ENCODE peak calls at places on chromosomes 3 and 15, in nine cellular contexts. S, J, I, R, D, L, E, C and N are unnamed samples.

GRCh38 chr15:68962464-68962863 is 32.1 kb downstream of the SPESP1 start:
- DNase-seq in J (no peak), S (no peak), L (no peak), R (no peak), C (no peak), E (no peak), I (no peak), D (no peak), N (no peak)

GRCh38 chr3:28617821-28618220 is 269.2 kb upstream of the AZI2 start:
- DNase-seq in C (no peak), L (no peak), S (no peak), J (no peak), I (no peak), E (no peak), R (no peak), D (no peak), N (no peak)

GRCh38 chr3:5840091-5840490 is 652.6 kb downstream of the EDEM1 start:
- DNase-seq in D (peak; percentile 83), R (no peak), C (no peak), E (peak; percentile 22), L (no peak), J (no peak), S (no peak), I (no peak), N (no peak)

GRCh38 chr3:171284308-171285075 is 175.7 kb downstream of the TNIK start:
- DNase-seq in D (peak; percentile 96), E (peak; percentile 98), S (peak; percentile 76), I (no peak), C (peak; percentile 98), R (peak; percentile 97), L (peak; percentile 98), J (peak; percentile 18), N (peak; percentile 68)

GRCh38 chr15:42151736-42152135 is 4.7 kb downstream of the PLA2G4F start:
- DNase-seq in L (no peak), J (no peak), R (peak; percentile 9), E (no peak), I (no peak), S (no peak), D (no peak), C (no peak), N (no peak)

GRCh38 chr15:39323706-39324105 is 257.2 kb upstream of the THBS1 start:
- DNase-seq in J (no peak), R (no peak), D (no peak), L (no peak), I (no peak), C (no peak), S (no peak), E (no peak), N (no peak)

GRCh38 chr3:118968111-118968510 is 66.5 kb downstream of the IGSF11 start:
- DNase-seq in L (no peak), I (no peak), S (no peak), R (no peak), D (no peak), J (no peak), E (no peak), C (no peak), N (no peak)

GRCh38 chr3:126852536-126852935 is 130.4 kb upstream of the PLXNA1 start:
- DNase-seq in R (no peak), D (no peak), S (no peak), C (no peak), I (no peak), E (no peak), L (no peak), J (no peak), N (no peak)

GRCh38 chr3:64405211-64405818 is 180.0 kb upstream of the PRICKLE2 start:
- DNase-seq in D (no peak), C (peak; percentile 7), E (no peak), R (peak; percentile 69), I (no peak), J (no peak), L (peak; percentile 67), S (no peak), N (no peak)

GRCh38 chr15:77507151-77507847 is 86.6 kb downstream of the HMG20A start:
- DNase-seq in D (no peak), S (no peak), I (peak; percentile 66), C (peak; percentile 60), E (no peak), J (no peak), L (no peak), R (no peak), N (no peak)
- H3K4me3 ChIP-seq in D (no peak overlapping the region), S (no peak overlapping the region), I (no peak overlapping the region), C (no peak overlapping the region), E (no peak overlapping the region), J (no peak overlapping the region), L (no peak overlapping the region), R (no peak overlapping the region), N (no peak overlapping the region)

GRCh38 chr15:58296276-58296675 is 135.5 kb upstream of the LIPC start:
- DNase-seq in D (no peak), I (no peak), L (no peak), J (no peak), E (no peak), R (no peak), C (no peak), S (no peak), N (no peak)

GRCh38 chr15:58293622-58294550 is 137.9 kb upstream of the LIPC start:
- DNase-seq in S (no peak), R (no peak), C (no peak), J (no peak), I (no peak), L (no peak), E (no peak), D (no peak), N (no peak)

GRCh38 chr15:58295637-58296036 is 136.2 kb upstream of the LIPC start:
- DNase-seq in S (no peak), J (no peak), D (no peak), L (no peak), I (no peak), R (no peak), E (no peak), C (no peak), N (no peak)

GRCh38 chr15:58291848-58292247 is 139.9 kb upstream of the LIPC start:
- DNase-seq in E (no peak), L (no peak), R (no peak), C (no peak), S (no peak), J (no peak), I (no peak), D (no peak), N (no peak)

GRCh38 chr15:58292761-58293175 is 139.0 kb upstream of the LIPC start:
- DNase-seq in L (peak; percentile 28), R (peak; percentile 10), J (no peak), E (peak; percentile 26), I (no peak), S (peak; percentile 13), D (peak; percentile 35), C (no peak), N (no peak)
- TF ChIP-seq CTCF in L (no peak), R (no peak), J (no peak), E (no peak), I (no peak), S (no peak), D (no peak), C (no peak), N (no peak)

DNA sequence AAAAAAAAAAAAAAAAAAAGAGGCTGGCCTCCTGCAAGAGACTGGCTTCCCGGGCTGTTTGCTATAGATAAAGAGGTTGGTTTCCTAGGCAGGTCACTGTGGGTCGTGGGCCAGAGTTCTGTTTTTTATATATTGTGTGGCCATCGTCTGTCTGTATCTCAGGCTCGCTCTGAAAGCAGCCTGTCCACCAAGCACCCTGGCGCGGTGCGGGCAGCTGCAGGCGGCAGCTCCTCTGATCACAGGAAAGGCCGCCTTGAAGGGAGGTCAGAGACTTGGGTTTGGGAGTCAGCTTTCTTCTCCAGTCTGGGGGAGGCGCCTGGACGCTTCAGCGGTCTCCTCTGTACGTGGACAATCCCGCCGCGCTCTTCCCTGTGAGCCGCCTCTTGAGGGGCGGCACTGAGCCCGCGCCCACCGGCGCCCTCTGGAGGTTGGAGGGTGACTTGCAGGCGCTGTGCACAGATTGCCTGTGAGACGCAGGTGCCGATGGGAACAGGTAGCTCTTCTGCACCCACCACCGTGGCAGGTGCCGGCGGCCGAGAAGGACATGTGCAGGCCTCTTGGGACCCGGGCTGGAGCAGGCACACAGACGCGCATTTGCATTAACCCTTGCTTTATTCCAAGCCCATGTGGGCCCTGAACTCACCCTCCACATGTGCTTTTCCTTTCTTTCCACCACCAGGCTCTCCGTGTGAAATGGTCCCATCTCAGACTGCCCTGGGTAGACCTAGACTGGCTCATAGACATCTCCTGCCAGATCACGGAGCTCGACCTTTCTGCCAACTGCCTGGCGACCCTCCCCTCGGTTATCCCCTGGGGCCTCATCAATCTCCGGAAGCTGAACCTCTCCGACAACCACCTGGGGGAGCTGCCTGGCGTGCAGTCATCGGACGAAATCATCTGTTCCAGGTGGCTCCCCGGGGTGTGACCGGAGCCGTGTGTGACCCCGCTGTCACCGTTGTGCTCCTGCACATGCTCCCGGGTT is 89.3 kb downstream of the LRRK1 start:
- DNase-seq in D (peak; percentile 78), E (peak; percentile 66), I (peak; percentile 88), S (peak; percentile 40), J (peak; percentile 67), C (peak; percentile 78), R (peak; percentile 75), L (peak; percentile 66), N (peak; percentile 48)
- H3K4me3 ChIP-seq in D (peak overlapping the region; percentile 41), E (peak overlapping the region; percentile 57), I (peak overlapping the region; percentile 33), S (peak overlapping the region; percentile 73), J (peak overlapping the region; percentile 34), C (peak overlapping the region; percentile 48), R (peak overlapping the region; percentile 62), L (peak overlapping the region; percentile 33), N (peak overlapping the region; percentile 55)

GRCh38 chr3:128873623-128874022 is 5.8 kb upstream of the ACAD9 start:
- DNase-seq in C (no peak), S (no peak), D (no peak), E (no peak), R (no peak), L (no peak), I (no peak), J (no peak), N (no peak)

GRCh38 chr3:128872744-128873143 is 6.7 kb upstream of the ACAD9 start:
- DNase-seq in L (no peak), I (no peak), J (no peak), E (no peak), D (no peak), S (no peak), C (no peak), R (no peak), N (no peak)

GRCh38 chr3:128878011-128878457 is 1.4 kb upstream of the ACAD9 start:
- DNase-seq in J (no peak), I (no peak), C (no peak), E (no peak), R (no peak), D (no peak), L (no peak), S (no peak), N (no peak)

GRCh38 chr3:128874481-128875180 is 4.8 kb upstream of the ACAD9 start:
- DNase-seq in E (no peak), R (no peak), I (no peak), J (no peak), D (no peak), S (no peak), L (no peak), C (no peak), N (no peak)

DNA sequence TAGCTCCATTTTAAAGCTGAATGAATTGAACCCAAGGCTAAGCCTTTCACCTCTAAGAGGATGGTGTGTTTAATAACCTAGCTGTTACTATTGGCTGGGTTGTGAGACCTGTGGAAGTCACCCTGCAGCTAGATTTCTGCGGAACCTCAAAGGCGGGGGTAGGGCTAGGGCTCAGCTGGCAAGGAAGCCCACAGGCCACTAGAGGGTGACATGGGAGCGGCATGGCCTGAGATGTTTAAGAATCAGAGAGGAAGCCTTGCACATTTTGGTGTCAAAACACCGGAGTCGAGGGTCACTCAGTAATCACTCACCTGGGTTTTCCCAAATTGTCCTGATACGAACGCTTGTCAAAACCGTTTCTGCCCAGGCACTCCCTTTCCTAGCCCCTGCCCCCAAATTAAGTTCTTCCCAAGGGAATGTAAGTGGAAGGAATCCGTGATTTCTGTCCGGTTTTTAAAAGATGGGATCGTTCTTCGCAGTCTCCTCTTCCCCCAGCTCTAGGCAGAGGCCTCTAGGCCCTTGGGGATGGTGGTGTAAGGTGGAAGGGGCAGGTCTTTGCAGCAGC is 3.8 kb upstream of the ACAD9 start:
- DNase-seq in D (no peak), L (no peak), J (peak; percentile 27), R (no peak), C (no peak), E (no peak), I (no peak), S (no peak), N (no peak)
- TF ChIP-seq CTCF in D (peak; percentile 65), L (peak; percentile 45), J (peak; percentile 90), R (peak; percentile 19), C (peak; percentile 40), E (peak; percentile 39), I (no peak), S (peak; percentile 71), N (peak; percentile 71)